ENCODE peak calls at places on chromosomes 6 and 20, in ten cellular contexts. One of them, this sample, is unnamed.

GRCh38 chr20:62413896-62414481 is 6.9 kb upstream of the CABLES2 start:
- DNase-seq in GM23338: peak
- DNase-seq in endothelial cell: peak
- DNase-seq in CD8-positive, alpha-beta T cell: no peak
- DNase-seq in coronary artery: no peak
- DNase-seq in left ventricle myocardium inferior: no peak
- DNase-seq in K562: no peak
- DNase-seq in body of pancreas: no peak
- DNase-seq in CD4-positive, alpha-beta T cell: no peak
- DNase-seq in IMR-90: no peak
- DNase-seq in this sample: no peak

GRCh38 chr20:9215539-9215938 is 146.7 kb downstream of the PLCB4 start:
- DNase-seq in coronary artery: no peak
- DNase-seq in endothelial cell: no peak
- DNase-seq in body of pancreas: no peak
- DNase-seq in CD4-positive, alpha-beta T cell: no peak
- DNase-seq in K562: no peak
- DNase-seq in IMR-90: no peak
- DNase-seq in left ventricle myocardium inferior: no peak
- DNase-seq in CD8-positive, alpha-beta T cell: no peak
- DNase-seq in GM23338: peak
- DNase-seq in this sample: no peak

GRCh38 chr6:36386495-36387439 is 702 bp downstream of the ETV7 start:
- DNase-seq in CD4-positive, alpha-beta T cell: peak
- DNase-seq in CD8-positive, alpha-beta T cell: no peak
- DNase-seq in left ventricle myocardium inferior: no peak
- DNase-seq in body of pancreas: peak
- DNase-seq in IMR-90: peak
- DNase-seq in GM23338: peak
- DNase-seq in endothelial cell: peak
- DNase-seq in coronary artery: peak
- DNase-seq in K562: no peak
- DNase-seq in this sample: no peak

GRCh38 chr6:85396159-85396808 is 53.6 kb upstream of the NT5E start:
- DNase-seq in CD4-positive, alpha-beta T cell: no peak
- DNase-seq in K562: no peak
- DNase-seq in GM23338: no peak
- DNase-seq in IMR-90: no peak
- DNase-seq in coronary artery: no peak
- DNase-seq in CD8-positive, alpha-beta T cell: no peak
- DNase-seq in endothelial cell: no peak
- DNase-seq in left ventricle myocardium inferior: no peak
- DNase-seq in body of pancreas: no peak
- DNase-seq in this sample: no peak

GRCh38 chr6:15036690-15037245 is 209.1 kb upstream of the JARID2 start:
- DNase-seq in IMR-90: no peak
- DNase-seq in CD4-positive, alpha-beta T cell: no peak
- DNase-seq in CD8-positive, alpha-beta T cell: no peak
- DNase-seq in GM23338: no peak
- DNase-seq in body of pancreas: peak
- DNase-seq in endothelial cell: no peak
- DNase-seq in left ventricle myocardium inferior: peak
- DNase-seq in coronary artery: no peak
- DNase-seq in K562: peak
- DNase-seq in this sample: no peak

GRCh38 chr6:107491791-107492674 is 2.1 kb downstream of the SOBP start:
- DNase-seq in endothelial cell: no peak
- DNase-seq in CD4-positive, alpha-beta T cell: no peak
- DNase-seq in CD8-positive, alpha-beta T cell: no peak
- DNase-seq in coronary artery: no peak
- DNase-seq in IMR-90: peak
- DNase-seq in K562: no peak
- DNase-seq in GM23338: no peak
- DNase-seq in body of pancreas: no peak
- DNase-seq in left ventricle myocardium inferior: peak
- DNase-seq in this sample: no peak

GRCh38 chr6:161142957-161143296 is 130.9 kb downstream of the AGPAT4 start:
- DNase-seq in K562: no peak
- DNase-seq in CD8-positive, alpha-beta T cell: no peak
- DNase-seq in CD4-positive, alpha-beta T cell: no peak
- DNase-seq in body of pancreas: no peak
- DNase-seq in endothelial cell: no peak
- DNase-seq in GM23338: no peak
- DNase-seq in coronary artery: no peak
- DNase-seq in IMR-90: no peak
- DNase-seq in left ventricle myocardium inferior: no peak
- DNase-seq in this sample: no peak

GRCh38 chr20:33846291-33846916 is 35.3 kb downstream of the CHMP4B start:
- DNase-seq in CD4-positive, alpha-beta T cell: no peak
- DNase-seq in coronary artery: no peak
- DNase-seq in GM23338: no peak
- DNase-seq in left ventricle myocardium inferior: peak
- DNase-seq in endothelial cell: no peak
- DNase-seq in IMR-90: peak
- DNase-seq in CD8-positive, alpha-beta T cell: no peak
- DNase-seq in body of pancreas: no peak
- DNase-seq in K562: peak
- DNase-seq in this sample: no peak

GRCh38 chr6:169990095-169991030 is 238.9 kb downstream of the ERMARD start:
- DNase-seq in IMR-90: no peak
- DNase-seq in CD8-positive, alpha-beta T cell: peak
- DNase-seq in K562: no peak
- DNase-seq in body of pancreas: no peak
- DNase-seq in coronary artery: peak
- DNase-seq in CD4-positive, alpha-beta T cell: no peak
- DNase-seq in left ventricle myocardium inferior: no peak
- DNase-seq in GM23338: no peak
- DNase-seq in endothelial cell: no peak
- DNase-seq in this sample: no peak

GRCh38 chr6:163823577-163823976 is 409.1 kb downstream of the QKI start:
- DNase-seq in left ventricle myocardium inferior: no peak
- DNase-seq in coronary artery: no peak
- DNase-seq in GM23338: no peak
- DNase-seq in CD4-positive, alpha-beta T cell: no peak
- DNase-seq in body of pancreas: no peak
- DNase-seq in IMR-90: no peak
- DNase-seq in CD8-positive, alpha-beta T cell: no peak
- DNase-seq in endothelial cell: no peak
- DNase-seq in K562: no peak
- DNase-seq in this sample: no peak

GRCh38 chr6:1070085-1070521 is 241.8 kb upstream of the FOXQ1 start:
- DNase-seq in endothelial cell: no peak
- DNase-seq in IMR-90: peak
- DNase-seq in body of pancreas: no peak
- DNase-seq in GM23338: no peak
- DNase-seq in K562: no peak
- DNase-seq in CD8-positive, alpha-beta T cell: no peak
- DNase-seq in coronary artery: no peak
- DNase-seq in CD4-positive, alpha-beta T cell: no peak
- DNase-seq in left ventricle myocardium inferior: no peak
- DNase-seq in this sample: no peak

GRCh38 chr6:158255974-158256601 is 56.2 kb upstream of the TULP4 start:
- DNase-seq in endothelial cell: no peak
- DNase-seq in CD8-positive, alpha-beta T cell: no peak
- DNase-seq in body of pancreas: no peak
- DNase-seq in K562: no peak
- DNase-seq in coronary artery: no peak
- DNase-seq in left ventricle myocardium inferior: no peak
- DNase-seq in IMR-90: no peak
- DNase-seq in GM23338: peak
- DNase-seq in CD4-positive, alpha-beta T cell: no peak
- DNase-seq in this sample: no peak

GRCh38 chr6:8170754-8171153 is 68.4 kb upstream of the EEF1E1 start:
- DNase-seq in K562: no peak
- DNase-seq in body of pancreas: no peak
- DNase-seq in CD4-positive, alpha-beta T cell: no peak
- DNase-seq in IMR-90: no peak
- DNase-seq in left ventricle myocardium inferior: no peak
- DNase-seq in CD8-positive, alpha-beta T cell: no peak
- DNase-seq in GM23338: no peak
- DNase-seq in endothelial cell: no peak
- DNase-seq in coronary artery: no peak
- DNase-seq in this sample: no peak

GRCh38 chr6:8174571-8174970 is 72.2 kb upstream of the EEF1E1 start:
- DNase-seq in endothelial cell: no peak
- DNase-seq in body of pancreas: no peak
- DNase-seq in coronary artery: no peak
- DNase-seq in left ventricle myocardium inferior: no peak
- DNase-seq in CD8-positive, alpha-beta T cell: no peak
- DNase-seq in K562: no peak
- DNase-seq in GM23338: no peak
- DNase-seq in CD4-positive, alpha-beta T cell: no peak
- DNase-seq in IMR-90: no peak
- DNase-seq in this sample: no peak

GRCh38 chr6:8175046-8175777 is 72.9 kb upstream of the EEF1E1 start:
- DNase-seq in K562: no peak
- DNase-seq in GM23338: no peak
- DNase-seq in IMR-90: no peak
- DNase-seq in left ventricle myocardium inferior: no peak
- DNase-seq in body of pancreas: no peak
- DNase-seq in coronary artery: no peak
- DNase-seq in CD8-positive, alpha-beta T cell: no peak
- DNase-seq in endothelial cell: no peak
- DNase-seq in CD4-positive, alpha-beta T cell: no peak
- DNase-seq in this sample: no peak

GRCh38 chr6:8170245-8170644 is 67.9 kb upstream of the EEF1E1 start:
- DNase-seq in coronary artery: no peak
- DNase-seq in GM23338: peak
- DNase-seq in K562: no peak
- DNase-seq in endothelial cell: no peak
- DNase-seq in CD4-positive, alpha-beta T cell: no peak
- DNase-seq in CD8-positive, alpha-beta T cell: no peak
- DNase-seq in IMR-90: no peak
- DNase-seq in body of pancreas: no peak
- DNase-seq in left ventricle myocardium inferior: no peak
- DNase-seq in this sample: no peak

DNA sequence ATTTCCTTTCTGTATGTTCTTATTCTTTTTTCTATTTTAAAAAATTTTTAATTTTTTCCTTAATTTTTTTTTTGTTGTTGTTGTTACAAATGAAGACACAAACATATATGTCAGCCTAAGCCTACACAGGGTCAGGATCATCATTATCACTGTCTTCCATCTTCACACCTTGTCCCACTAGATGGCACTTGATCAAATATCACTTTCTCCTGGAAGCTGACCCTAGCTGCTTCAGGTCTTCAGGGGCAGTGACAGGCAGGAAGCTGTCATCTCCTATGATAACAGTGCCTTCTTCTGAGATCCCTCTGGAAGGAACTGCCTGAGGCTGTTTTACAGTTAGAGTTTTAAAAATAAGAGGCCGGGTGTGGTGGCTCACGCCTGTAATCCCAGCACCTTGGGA is 70.2 kb upstream of the EEF1E1 start:
- DNase-seq in K562: no peak
- DNase-seq in CD4-positive, alpha-beta T cell: no peak
- DNase-seq in GM23338: no peak
- DNase-seq in CD8-positive, alpha-beta T cell: no peak
- DNase-seq in body of pancreas: no peak
- DNase-seq in IMR-90: no peak
- DNase-seq in endothelial cell: no peak
- DNase-seq in left ventricle myocardium inferior: no peak
- DNase-seq in coronary artery: no peak
- DNase-seq in this sample: no peak
- TF ChIP-seq CTCF in K562: no peak
- TF ChIP-seq CTCF in CD4-positive, alpha-beta T cell: no peak
- TF ChIP-seq CTCF in GM23338: peak
- TF ChIP-seq CTCF in CD8-positive, alpha-beta T cell: no peak
- TF ChIP-seq CTCF in body of pancreas: no peak
- TF ChIP-seq CTCF in IMR-90: no peak
- TF ChIP-seq CTCF in endothelial cell: no peak
- TF ChIP-seq CTCF in left ventricle myocardium inferior: no peak
- TF ChIP-seq CTCF in coronary artery: no peak
- TF ChIP-seq CTCF in this sample: no peak

DNA sequence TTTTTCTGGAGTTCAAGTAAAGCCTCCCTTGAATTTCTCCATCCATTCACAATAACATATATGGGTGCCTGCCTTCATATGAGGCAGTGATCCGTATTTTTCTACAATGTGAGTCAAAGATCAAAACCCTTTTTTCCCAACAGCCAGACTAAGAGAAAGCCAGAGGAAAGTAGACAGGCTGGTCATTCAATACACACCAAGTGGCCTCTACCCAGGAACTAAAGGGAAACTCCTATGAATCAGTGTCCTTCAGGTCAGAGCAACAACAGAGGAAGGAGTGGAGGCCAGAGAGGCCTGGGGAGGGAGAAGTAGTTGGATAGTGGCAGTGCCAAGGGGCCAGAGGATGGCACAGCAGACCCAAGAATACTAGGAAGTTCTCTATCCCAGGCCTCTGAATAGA is 23.8 kb downstream of the SIM1 start:
- DNase-seq in GM23338: no peak
- DNase-seq in body of pancreas: no peak
- DNase-seq in endothelial cell: no peak
- DNase-seq in K562: no peak
- DNase-seq in CD4-positive, alpha-beta T cell: no peak
- DNase-seq in CD8-positive, alpha-beta T cell: no peak
- DNase-seq in left ventricle myocardium inferior: no peak
- DNase-seq in coronary artery: no peak
- DNase-seq in IMR-90: no peak
- DNase-seq in this sample: no peak
- TF ChIP-seq CTCF in GM23338: no peak
- TF ChIP-seq CTCF in body of pancreas: no peak
- TF ChIP-seq CTCF in endothelial cell: no peak
- TF ChIP-seq CTCF in K562: no peak
- TF ChIP-seq CTCF in CD4-positive, alpha-beta T cell: no peak
- TF ChIP-seq CTCF in CD8-positive, alpha-beta T cell: no peak
- TF ChIP-seq CTCF in left ventricle myocardium inferior: no peak
- TF ChIP-seq CTCF in coronary artery: no peak
- TF ChIP-seq CTCF in IMR-90: no peak
- TF ChIP-seq CTCF in this sample: no peak

GRCh38 chr20:5508044-5508443 is 191.3 kb upstream of the PROKR2 start:
- DNase-seq in IMR-90: no peak
- DNase-seq in body of pancreas: no peak
- DNase-seq in left ventricle myocardium inferior: no peak
- DNase-seq in CD4-positive, alpha-beta T cell: no peak
- DNase-seq in coronary artery: no peak
- DNase-seq in endothelial cell: no peak
- DNase-seq in CD8-positive, alpha-beta T cell: no peak
- DNase-seq in GM23338: no peak
- DNase-seq in K562: no peak
- DNase-seq in this sample: no peak

GRCh38 chr20:5509803-5510202 is 193.0 kb upstream of the PROKR2 start:
- DNase-seq in endothelial cell: no peak
- DNase-seq in coronary artery: no peak
- DNase-seq in CD4-positive, alpha-beta T cell: no peak
- DNase-seq in K562: no peak
- DNase-seq in body of pancreas: no peak
- DNase-seq in IMR-90: no peak
- DNase-seq in left ventricle myocardium inferior: no peak
- DNase-seq in GM23338: no peak
- DNase-seq in CD8-positive, alpha-beta T cell: no peak
- DNase-seq in this sample: no peak

GRCh38 chr20:5504061-5504739 is 187.4 kb upstream of the PROKR2 start:
- DNase-seq in CD8-positive, alpha-beta T cell: no peak
- DNase-seq in coronary artery: no peak
- DNase-seq in IMR-90: no peak
- DNase-seq in CD4-positive, alpha-beta T cell: no peak
- DNase-seq in GM23338: peak
- DNase-seq in body of pancreas: peak
- DNase-seq in endothelial cell: peak
- DNase-seq in left ventricle myocardium inferior: peak
- DNase-seq in K562: peak
- DNase-seq in this sample: no peak
- TF ChIP-seq CTCF in CD8-positive, alpha-beta T cell: no peak
- TF ChIP-seq CTCF in coronary artery: no peak
- TF ChIP-seq CTCF in IMR-90: no peak
- TF ChIP-seq CTCF in CD4-positive, alpha-beta T cell: no peak
- TF ChIP-seq CTCF in GM23338: no peak
- TF ChIP-seq CTCF in body of pancreas: peak
- TF ChIP-seq CTCF in endothelial cell: no peak
- TF ChIP-seq CTCF in left ventricle myocardium inferior: peak
- TF ChIP-seq CTCF in K562: no peak
- TF ChIP-seq CTCF in this sample: no peak

GRCh38 chr6:136783495-136784270 is 8.6 kb downstream of the MAP3K5 start:
- DNase-seq in left ventricle myocardium inferior: peak
- DNase-seq in GM23338: no peak
- DNase-seq in CD4-positive, alpha-beta T cell: no peak
- DNase-seq in body of pancreas: no peak
- DNase-seq in coronary artery: no peak
- DNase-seq in IMR-90: no peak
- DNase-seq in CD8-positive, alpha-beta T cell: no peak
- DNase-seq in K562: no peak
- DNase-seq in endothelial cell: no peak
- DNase-seq in this sample: no peak
- TF ChIP-seq CTCF in left ventricle myocardium inferior: no peak
- TF ChIP-seq CTCF in GM23338: no peak
- TF ChIP-seq CTCF in CD4-positive, alpha-beta T cell: no peak
- TF ChIP-seq CTCF in body of pancreas: no peak
- TF ChIP-seq CTCF in coronary artery: no peak
- TF ChIP-seq CTCF in IMR-90: no peak
- TF ChIP-seq CTCF in CD8-positive, alpha-beta T cell: no peak
- TF ChIP-seq CTCF in K562: no peak
- TF ChIP-seq CTCF in endothelial cell: no peak
- TF ChIP-seq CTCF in this sample: no peak

This sample was measured in neural crest cell.